ENCODE peak calls at places on chromosomes 5 and 9, in five cellular contexts. One of them, this sample, is unnamed.

GRCh38 chr9:105964171-105964570 is 269.8 kb downstream of the TMEM38B start:
- DNase-seq in fibroblast of mammary gland: no peak
- DNase-seq in activated CD4-positive, alpha-beta T cell treated with anti-CD3 and anti-CD28 coated beads for 24 hours: no peak
- DNase-seq in stimulated activated CD4-positive, alpha-beta T cell treated with anti-CD3 and anti-CD28 coated beads, Interleukin-12 subunit alpha, Interleukin-12 subunit beta, amount 100 ng/mL, for 48 hours: no peak
- DNase-seq in NCI-H1092 treated with DMSO at 0.1 percent for 48 hours: no peak
- DNase-seq in this sample: no peak

GRCh38 chr5:95858023-95858461 is 35.5 kb upstream of the GLRX start:
- DNase-seq in fibroblast of mammary gland: peak
- DNase-seq in activated CD4-positive, alpha-beta T cell treated with anti-CD3 and anti-CD28 coated beads for 24 hours: no peak
- DNase-seq in stimulated activated CD4-positive, alpha-beta T cell treated with anti-CD3 and anti-CD28 coated beads, Interleukin-12 subunit alpha, Interleukin-12 subunit beta, amount 100 ng/mL, for 48 hours: no peak
- DNase-seq in NCI-H1092 treated with DMSO at 0.1 percent for 48 hours: no peak
- DNase-seq in this sample: no peak

GRCh38 chr9:3043369-3043768 is 199.5 kb upstream of the PUM3 start:
- DNase-seq in fibroblast of mammary gland: no peak
- DNase-seq in activated CD4-positive, alpha-beta T cell treated with anti-CD3 and anti-CD28 coated beads for 24 hours: no peak
- DNase-seq in stimulated activated CD4-positive, alpha-beta T cell treated with anti-CD3 and anti-CD28 coated beads, Interleukin-12 subunit alpha, Interleukin-12 subunit beta, amount 100 ng/mL, for 48 hours: no peak
- DNase-seq in NCI-H1092 treated with DMSO at 0.1 percent for 48 hours: no peak
- DNase-seq in this sample: no peak

GRCh38 chr9:94005272-94005901 is 50.2 kb upstream of the BARX1 start:
- DNase-seq in fibroblast of mammary gland: peak
- DNase-seq in activated CD4-positive, alpha-beta T cell treated with anti-CD3 and anti-CD28 coated beads for 24 hours: no peak
- DNase-seq in stimulated activated CD4-positive, alpha-beta T cell treated with anti-CD3 and anti-CD28 coated beads, Interleukin-12 subunit alpha, Interleukin-12 subunit beta, amount 100 ng/mL, for 48 hours: no peak
- DNase-seq in NCI-H1092 treated with DMSO at 0.1 percent for 48 hours: no peak
- DNase-seq in this sample: no peak

GRCh38 chr5:35058395-35058794 is 10.6 kb upstream of the AGXT2 start:
- DNase-seq in fibroblast of mammary gland: no peak
- DNase-seq in activated CD4-positive, alpha-beta T cell treated with anti-CD3 and anti-CD28 coated beads for 24 hours: no peak
- DNase-seq in stimulated activated CD4-positive, alpha-beta T cell treated with anti-CD3 and anti-CD28 coated beads, Interleukin-12 subunit alpha, Interleukin-12 subunit beta, amount 100 ng/mL, for 48 hours: peak
- DNase-seq in NCI-H1092 treated with DMSO at 0.1 percent for 48 hours: no peak
- DNase-seq in this sample: no peak

GRCh38 chr9:88949425-88949824 is 41.8 kb upstream of the S1PR3 start:
- DNase-seq in fibroblast of mammary gland: peak
- DNase-seq in activated CD4-positive, alpha-beta T cell treated with anti-CD3 and anti-CD28 coated beads for 24 hours: no peak
- DNase-seq in stimulated activated CD4-positive, alpha-beta T cell treated with anti-CD3 and anti-CD28 coated beads, Interleukin-12 subunit alpha, Interleukin-12 subunit beta, amount 100 ng/mL, for 48 hours: no peak
- DNase-seq in NCI-H1092 treated with DMSO at 0.1 percent for 48 hours: no peak
- DNase-seq in this sample: no peak

GRCh38 chr9:14131353-14132088 is 182.4 kb downstream of the NFIB start:
- DNase-seq in fibroblast of mammary gland: no peak
- DNase-seq in activated CD4-positive, alpha-beta T cell treated with anti-CD3 and anti-CD28 coated beads for 24 hours: no peak
- DNase-seq in stimulated activated CD4-positive, alpha-beta T cell treated with anti-CD3 and anti-CD28 coated beads, Interleukin-12 subunit alpha, Interleukin-12 subunit beta, amount 100 ng/mL, for 48 hours: no peak
- DNase-seq in NCI-H1092 treated with DMSO at 0.1 percent for 48 hours: no peak
- DNase-seq in this sample: no peak

GRCh38 chr5:95624368-95624767 is 4.5 kb downstream of the GPR150 start:
- DNase-seq in fibroblast of mammary gland: no peak
- DNase-seq in activated CD4-positive, alpha-beta T cell treated with anti-CD3 and anti-CD28 coated beads for 24 hours: no peak
- DNase-seq in stimulated activated CD4-positive, alpha-beta T cell treated with anti-CD3 and anti-CD28 coated beads, Interleukin-12 subunit alpha, Interleukin-12 subunit beta, amount 100 ng/mL, for 48 hours: no peak
- DNase-seq in NCI-H1092 treated with DMSO at 0.1 percent for 48 hours: no peak
- DNase-seq in this sample: no peak

GRCh38 chr5:40410939-40411635 is 268.6 kb upstream of the PTGER4 start:
- DNase-seq in fibroblast of mammary gland: peak
- DNase-seq in activated CD4-positive, alpha-beta T cell treated with anti-CD3 and anti-CD28 coated beads for 24 hours: no peak
- DNase-seq in stimulated activated CD4-positive, alpha-beta T cell treated with anti-CD3 and anti-CD28 coated beads, Interleukin-12 subunit alpha, Interleukin-12 subunit beta, amount 100 ng/mL, for 48 hours: no peak
- DNase-seq in NCI-H1092 treated with DMSO at 0.1 percent for 48 hours: no peak
- DNase-seq in this sample: peak

GRCh38 chr5:147359551-147359950 is 124.7 kb downstream of the STK32A start:
- DNase-seq in fibroblast of mammary gland: no peak
- DNase-seq in activated CD4-positive, alpha-beta T cell treated with anti-CD3 and anti-CD28 coated beads for 24 hours: no peak
- DNase-seq in stimulated activated CD4-positive, alpha-beta T cell treated with anti-CD3 and anti-CD28 coated beads, Interleukin-12 subunit alpha, Interleukin-12 subunit beta, amount 100 ng/mL, for 48 hours: no peak
- DNase-seq in NCI-H1092 treated with DMSO at 0.1 percent for 48 hours: no peak
- DNase-seq in this sample: no peak

GRCh38 chr9:33426843-33427293 is 20.5 kb downstream of the AQP3 start:
- DNase-seq in fibroblast of mammary gland: no peak
- DNase-seq in activated CD4-positive, alpha-beta T cell treated with anti-CD3 and anti-CD28 coated beads for 24 hours: no peak
- DNase-seq in stimulated activated CD4-positive, alpha-beta T cell treated with anti-CD3 and anti-CD28 coated beads, Interleukin-12 subunit alpha, Interleukin-12 subunit beta, amount 100 ng/mL, for 48 hours: no peak
- DNase-seq in NCI-H1092 treated with DMSO at 0.1 percent for 48 hours: no peak
- DNase-seq in this sample: no peak

GRCh38 chr5:178674334-178674733 is 47.5 kb upstream of the CLK4 start:
- DNase-seq in fibroblast of mammary gland: no peak
- DNase-seq in activated CD4-positive, alpha-beta T cell treated with anti-CD3 and anti-CD28 coated beads for 24 hours: no peak
- DNase-seq in stimulated activated CD4-positive, alpha-beta T cell treated with anti-CD3 and anti-CD28 coated beads, Interleukin-12 subunit alpha, Interleukin-12 subunit beta, amount 100 ng/mL, for 48 hours: no peak
- DNase-seq in NCI-H1092 treated with DMSO at 0.1 percent for 48 hours: no peak
- DNase-seq in this sample: no peak

GRCh38 chr9:135819905-135820304 is 87.4 kb downstream of the CAMSAP1 start:
- DNase-seq in fibroblast of mammary gland: no peak
- DNase-seq in activated CD4-positive, alpha-beta T cell treated with anti-CD3 and anti-CD28 coated beads for 24 hours: no peak
- DNase-seq in stimulated activated CD4-positive, alpha-beta T cell treated with anti-CD3 and anti-CD28 coated beads, Interleukin-12 subunit alpha, Interleukin-12 subunit beta, amount 100 ng/mL, for 48 hours: no peak
- DNase-seq in NCI-H1092 treated with DMSO at 0.1 percent for 48 hours: no peak
- DNase-seq in this sample: no peak

GRCh38 chr5:12095808-12096281 is 191.6 kb upstream of the CTNND2 start:
- DNase-seq in fibroblast of mammary gland: no peak
- DNase-seq in activated CD4-positive, alpha-beta T cell treated with anti-CD3 and anti-CD28 coated beads for 24 hours: no peak
- DNase-seq in stimulated activated CD4-positive, alpha-beta T cell treated with anti-CD3 and anti-CD28 coated beads, Interleukin-12 subunit alpha, Interleukin-12 subunit beta, amount 100 ng/mL, for 48 hours: no peak
- DNase-seq in NCI-H1092 treated with DMSO at 0.1 percent for 48 hours: no peak
- DNase-seq in this sample: no peak

GRCh38 chr5:67163231-67163756 is 33.3 kb downstream of the CD180 start:
- DNase-seq in fibroblast of mammary gland: no peak
- DNase-seq in activated CD4-positive, alpha-beta T cell treated with anti-CD3 and anti-CD28 coated beads for 24 hours: no peak
- DNase-seq in stimulated activated CD4-positive, alpha-beta T cell treated with anti-CD3 and anti-CD28 coated beads, Interleukin-12 subunit alpha, Interleukin-12 subunit beta, amount 100 ng/mL, for 48 hours: no peak
- DNase-seq in NCI-H1092 treated with DMSO at 0.1 percent for 48 hours: no peak
- DNase-seq in this sample: no peak

GRCh38 chr9:33818832-33819500 is 2.0 kb downstream of the UBE2R2 start:
- DNase-seq in fibroblast of mammary gland: peak
- DNase-seq in activated CD4-positive, alpha-beta T cell treated with anti-CD3 and anti-CD28 coated beads for 24 hours: no peak
- DNase-seq in stimulated activated CD4-positive, alpha-beta T cell treated with anti-CD3 and anti-CD28 coated beads, Interleukin-12 subunit alpha, Interleukin-12 subunit beta, amount 100 ng/mL, for 48 hours: no peak
- DNase-seq in NCI-H1092 treated with DMSO at 0.1 percent for 48 hours: no peak
- DNase-seq in this sample: no peak

GRCh38 chr5:957730-958485 is 50.7 kb upstream of the NKD2 start:
- DNase-seq in fibroblast of mammary gland: no peak
- DNase-seq in activated CD4-positive, alpha-beta T cell treated with anti-CD3 and anti-CD28 coated beads for 24 hours: no peak
- DNase-seq in stimulated activated CD4-positive, alpha-beta T cell treated with anti-CD3 and anti-CD28 coated beads, Interleukin-12 subunit alpha, Interleukin-12 subunit beta, amount 100 ng/mL, for 48 hours: no peak
- DNase-seq in NCI-H1092 treated with DMSO at 0.1 percent for 48 hours: no peak
- DNase-seq in this sample: peak

GRCh38 chr9:136219276-136219675 is 14.3 kb upstream of the LHX3 start:
- DNase-seq in fibroblast of mammary gland: peak
- DNase-seq in activated CD4-positive, alpha-beta T cell treated with anti-CD3 and anti-CD28 coated beads for 24 hours: no peak
- DNase-seq in stimulated activated CD4-positive, alpha-beta T cell treated with anti-CD3 and anti-CD28 coated beads, Interleukin-12 subunit alpha, Interleukin-12 subunit beta, amount 100 ng/mL, for 48 hours: no peak
- DNase-seq in NCI-H1092 treated with DMSO at 0.1 percent for 48 hours: no peak
- DNase-seq in this sample: no peak

GRCh38 chr9:130143974-130144373 is 28.2 kb upstream of the NCS1 start:
- DNase-seq in fibroblast of mammary gland: peak
- DNase-seq in activated CD4-positive, alpha-beta T cell treated with anti-CD3 and anti-CD28 coated beads for 24 hours: no peak
- DNase-seq in stimulated activated CD4-positive, alpha-beta T cell treated with anti-CD3 and anti-CD28 coated beads, Interleukin-12 subunit alpha, Interleukin-12 subunit beta, amount 100 ng/mL, for 48 hours: no peak
- DNase-seq in NCI-H1092 treated with DMSO at 0.1 percent for 48 hours: no peak
- DNase-seq in this sample: no peak

GRCh38 chr5:132500244-132500930 is 9.8 kb upstream of the IRF1 start:
- DNase-seq in fibroblast of mammary gland: no peak
- DNase-seq in activated CD4-positive, alpha-beta T cell treated with anti-CD3 and anti-CD28 coated beads for 24 hours: no peak
- DNase-seq in stimulated activated CD4-positive, alpha-beta T cell treated with anti-CD3 and anti-CD28 coated beads, Interleukin-12 subunit alpha, Interleukin-12 subunit beta, amount 100 ng/mL, for 48 hours: no peak
- DNase-seq in NCI-H1092 treated with DMSO at 0.1 percent for 48 hours: no peak
- DNase-seq in this sample: no peak

GRCh38 chr9:79145442-79145841 is 426.3 kb upstream of the TLE4 start:
- DNase-seq in fibroblast of mammary gland: no peak
- DNase-seq in activated CD4-positive, alpha-beta T cell treated with anti-CD3 and anti-CD28 coated beads for 24 hours: no peak
- DNase-seq in stimulated activated CD4-positive, alpha-beta T cell treated with anti-CD3 and anti-CD28 coated beads, Interleukin-12 subunit alpha, Interleukin-12 subunit beta, amount 100 ng/mL, for 48 hours: no peak
- DNase-seq in NCI-H1092 treated with DMSO at 0.1 percent for 48 hours: no peak
- DNase-seq in this sample: no peak

GRCh38 chr9:87592554-87593394 is 95.1 kb downstream of the DAPK1 start:
- DNase-seq in fibroblast of mammary gland: peak
- DNase-seq in activated CD4-positive, alpha-beta T cell treated with anti-CD3 and anti-CD28 coated beads for 24 hours: no peak
- DNase-seq in stimulated activated CD4-positive, alpha-beta T cell treated with anti-CD3 and anti-CD28 coated beads, Interleukin-12 subunit alpha, Interleukin-12 subunit beta, amount 100 ng/mL, for 48 hours: no peak
- DNase-seq in NCI-H1092 treated with DMSO at 0.1 percent for 48 hours: peak
- DNase-seq in this sample: peak

GRCh38 chr5:96614110-96614691 is 48.0 kb upstream of the CAST start:
- DNase-seq in fibroblast of mammary gland: peak
- DNase-seq in activated CD4-positive, alpha-beta T cell treated with anti-CD3 and anti-CD28 coated beads for 24 hours: peak
- DNase-seq in stimulated activated CD4-positive, alpha-beta T cell treated with anti-CD3 and anti-CD28 coated beads, Interleukin-12 subunit alpha, Interleukin-12 subunit beta, amount 100 ng/mL, for 48 hours: peak
- DNase-seq in NCI-H1092 treated with DMSO at 0.1 percent for 48 hours: peak
- DNase-seq in this sample: peak

GRCh38 chr9:13759624-13760023 is 480.1 kb upstream of the MPDZ start:
- DNase-seq in fibroblast of mammary gland: no peak
- DNase-seq in activated CD4-positive, alpha-beta T cell treated with anti-CD3 and anti-CD28 coated beads for 24 hours: no peak
- DNase-seq in stimulated activated CD4-positive, alpha-beta T cell treated with anti-CD3 and anti-CD28 coated beads, Interleukin-12 subunit alpha, Interleukin-12 subunit beta, amount 100 ng/mL, for 48 hours: no peak
- DNase-seq in NCI-H1092 treated with DMSO at 0.1 percent for 48 hours: no peak
- DNase-seq in this sample: no peak

GRCh38 chr5:178661836-178662540 is 35.1 kb upstream of the CLK4 start:
- DNase-seq in fibroblast of mammary gland: no peak
- DNase-seq in activated CD4-positive, alpha-beta T cell treated with anti-CD3 and anti-CD28 coated beads for 24 hours: no peak
- DNase-seq in stimulated activated CD4-positive, alpha-beta T cell treated with anti-CD3 and anti-CD28 coated beads, Interleukin-12 subunit alpha, Interleukin-12 subunit beta, amount 100 ng/mL, for 48 hours: no peak
- DNase-seq in NCI-H1092 treated with DMSO at 0.1 percent for 48 hours: no peak
- DNase-seq in this sample: no peak

GRCh38 chr9:99327667-99328066 is 105.6 kb downstream of the SEC61B start:
- DNase-seq in fibroblast of mammary gland: no peak
- DNase-seq in activated CD4-positive, alpha-beta T cell treated with anti-CD3 and anti-CD28 coated beads for 24 hours: no peak
- DNase-seq in stimulated activated CD4-positive, alpha-beta T cell treated with anti-CD3 and anti-CD28 coated beads, Interleukin-12 subunit alpha, Interleukin-12 subunit beta, amount 100 ng/mL, for 48 hours: no peak
- DNase-seq in NCI-H1092 treated with DMSO at 0.1 percent for 48 hours: no peak
- DNase-seq in this sample: no peak

GRCh38 chr5:119250946-119251901 is 104.6 kb upstream of the TNFAIP8 start:
- DNase-seq in fibroblast of mammary gland: peak
- DNase-seq in activated CD4-positive, alpha-beta T cell treated with anti-CD3 and anti-CD28 coated beads for 24 hours: no peak
- DNase-seq in stimulated activated CD4-positive, alpha-beta T cell treated with anti-CD3 and anti-CD28 coated beads, Interleukin-12 subunit alpha, Interleukin-12 subunit beta, amount 100 ng/mL, for 48 hours: no peak
- DNase-seq in NCI-H1092 treated with DMSO at 0.1 percent for 48 hours: no peak
- DNase-seq in this sample: no peak

GRCh38 chr5:32339198-32339597 is 26.5 kb upstream of the MTMR12 start:
- DNase-seq in fibroblast of mammary gland: peak
- DNase-seq in activated CD4-positive, alpha-beta T cell treated with anti-CD3 and anti-CD28 coated beads for 24 hours: no peak
- DNase-seq in stimulated activated CD4-positive, alpha-beta T cell treated with anti-CD3 and anti-CD28 coated beads, Interleukin-12 subunit alpha, Interleukin-12 subunit beta, amount 100 ng/mL, for 48 hours: peak
- DNase-seq in NCI-H1092 treated with DMSO at 0.1 percent for 48 hours: no peak
- DNase-seq in this sample: peak

GRCh38 chr9:94599102-94599501 is 5.5 kb upstream of the FBP2 start:
- DNase-seq in fibroblast of mammary gland: no peak
- DNase-seq in activated CD4-positive, alpha-beta T cell treated with anti-CD3 and anti-CD28 coated beads for 24 hours: no peak
- DNase-seq in stimulated activated CD4-positive, alpha-beta T cell treated with anti-CD3 and anti-CD28 coated beads, Interleukin-12 subunit alpha, Interleukin-12 subunit beta, amount 100 ng/mL, for 48 hours: no peak
- DNase-seq in NCI-H1092 treated with DMSO at 0.1 percent for 48 hours: no peak
- DNase-seq in this sample: no peak